ENCODE peak calls at places on chromosomes 5 and 9, in four cellular contexts. K is IMR-90, P is H9, Y is mesendoderm. T is an unnamed sample.

GRCh38 chr5:132767150-132767549 is 9.9 kb downstream of the SEPTIN8 start:
- DNase-seq in K (no peak), P (no peak), Y (no peak), T (no peak)

GRCh38 chr5:104967806-104968205 is 1405.2 kb upstream of the NUDT12 start:
- DNase-seq in P (no peak), K (no peak), Y (no peak), T (no peak)

GRCh38 chr5:150122158-150122510 is 33.5 kb downstream of the PDGFRB start:
- DNase-seq in K (no peak), P (peak; percentile 62), Y (no peak), T (no peak)

GRCh38 chr5:75320341-75320740 is 16.7 kb upstream of the HMGCR start:
- DNase-seq in K (no peak), P (no peak), Y (no peak), T (no peak)

GRCh38 chr9:110105107-110105506 is 102.9 kb downstream of the C9orf152 start:
- DNase-seq in P (no peak), Y (no peak), K (peak; percentile 90), T (no peak)

GRCh38 chr5:36276864-36277263 is 24.8 kb downstream of the RANBP3L start:
- DNase-seq in P (no peak), K (no peak), Y (no peak), T (no peak)

GRCh38 chr9:92986175-92987110 is 39.1 kb downstream of the FGD3 start:
- DNase-seq in P (no peak), Y (peak; percentile 52), K (no peak), T (no peak)

GRCh38 chr9:94937214-94937903 is 210.9 kb downstream of the AOPEP start:
- DNase-seq in P (no peak), K (peak; percentile 98), Y (peak; percentile 73), T (no peak)

GRCh38 chr9:4812872-4813271 is 20.1 kb downstream of the RCL1 start:
- DNase-seq in K (no peak), P (no peak), Y (no peak), T (no peak)

GRCh38 chr9:78030553-78031270 is 899 bp downstream of the GNAQ start:
- DNase-seq in Y (peak; percentile 79), K (peak; percentile 21), P (peak; percentile 58), T (peak; percentile 61)

GRCh38 chr5:171647900-171648253 is 137.7 kb upstream of the SMIM23 start:
- DNase-seq in Y (no peak), P (no peak), K (peak; percentile 17), T (no peak)

GRCh38 chr5:1511651-1512540 is 11.9 kb downstream of the LPCAT1 start:
- DNase-seq in K (peak; percentile 55), P (peak; percentile 48), Y (peak; percentile 45), T (no peak)

GRCh38 chr5:172669808-172670402 is 28.8 kb downstream of the NEURL1B start:
- DNase-seq in K (no peak), P (no peak), Y (no peak), T (no peak)

GRCh38 chr5:23631283-23632045 is 124.1 kb downstream of the PRDM9 start:
- DNase-seq in K (peak; percentile 1), P (no peak), Y (no peak), T (no peak)

GRCh38 chr5:76855961-76856360 is 6.1 kb downstream of the S100Z start:
- DNase-seq in K (no peak), Y (no peak), P (no peak), T (no peak)

GRCh38 chr5:143968071-143968878 is 156.3 kb downstream of the HMHB1 start:
- DNase-seq in K (peak; percentile 78), P (no peak), Y (peak; percentile 76), T (peak; percentile 23)

GRCh38 chr9:14107977-14108376 is 206.0 kb downstream of the NFIB start:
- DNase-seq in K (no peak), P (no peak), Y (peak; percentile 73), T (no peak)

GRCh38 chr9:126233175-126233574 is 93.5 kb upstream of the MVB12B start:
- DNase-seq in Y (no peak), P (no peak), K (no peak), T (no peak)

GRCh38 chr5:10564838-10565784 is 1.2 kb downstream of the ANKRD33B start:
- DNase-seq in K (no peak), P (no peak), Y (peak; percentile 34), T (no peak)

GRCh38 chr9:105661011-105661410 is 1.2 kb upstream of the TAL2 start:
- DNase-seq in P (no peak), K (no peak), Y (peak; percentile 80), T (no peak)

GRCh38 chr9:119050281-119050680 is 319.0 kb downstream of the BRINP1 start:
- DNase-seq in P (no peak), Y (no peak), K (no peak), T (no peak)

GRCh38 chr5:136249678-136250266 is 56.8 kb upstream of the SMIM32 start:
- DNase-seq in Y (peak; percentile 71), P (peak; percentile 66), K (peak; percentile 70), T (peak; percentile 54)

GRCh38 chr9:34963577-34963976 is 5.5 kb downstream of the PHF24 start:
- DNase-seq in Y (no peak), P (no peak), K (no peak), T (no peak)

GRCh38 chr5:50575745-50576144 is 90.7 kb upstream of the PARP8 start:
- DNase-seq in K (no peak), Y (no peak), P (no peak), T (no peak)

GRCh38 chr5:142246263-142246662 is 78.6 kb downstream of the SPRY4 start:
- DNase-seq in Y (peak; percentile 59), P (no peak), K (peak; percentile 52), T (no peak)

GRCh38 chr5:137566118-137566541 is 67.0 kb upstream of the SPOCK1 start:
- DNase-seq in P (no peak), K (peak; percentile 7), Y (no peak), T (no peak)

GRCh38 chr5:141356950-141357349 is 2.1 kb downstream of the PCDHGA4 start:
- DNase-seq in Y (no peak), P (no peak), K (no peak), T (no peak)

GRCh38 chr5:56815657-56816545 is 552 bp downstream of the MAP3K1 start:
- DNase-seq in Y (peak; percentile 43), K (peak; percentile 32), P (peak; percentile 49), T (peak; percentile 43)

DNA sequence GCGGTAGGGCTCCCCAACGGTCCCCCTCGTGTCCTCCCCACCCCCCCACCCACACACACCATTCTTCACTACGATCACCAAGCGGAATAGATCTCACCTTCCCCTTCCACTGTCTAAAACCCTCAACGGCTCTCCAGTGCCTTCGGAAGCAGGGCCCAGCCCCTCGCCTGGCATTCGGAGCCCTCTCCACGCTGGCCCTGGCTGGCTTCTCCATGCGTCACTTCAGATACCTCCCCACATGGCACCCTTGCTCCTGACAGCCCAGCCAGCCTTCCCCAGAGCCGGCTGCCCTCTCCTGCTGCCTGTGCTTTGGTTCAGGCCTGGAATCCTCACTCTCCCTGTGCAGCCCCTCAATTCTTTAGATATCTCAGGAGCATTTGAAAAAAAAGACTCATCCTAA is 126.6 kb downstream of the ZNF354C start:
- DNase-seq in P (no peak), K (no peak), Y (no peak), T (no peak)
- H3K18ac ChIP-seq in P (no peak overlapping the region), K (no peak overlapping the region), Y (no peak overlapping the region), T (peak overlapping the region; percentile 60)

GRCh38 chr5:16615737-16616535 is 861 bp downstream of the RETREG1 start:
- DNase-seq in Y (no peak), P (peak; percentile 32), K (no peak), T (no peak)
- H3K27me3 ChIP-seq in Y (peaks cover 10% of the 10 kb centered on the region), P (peaks cover 9% of the 10 kb centered on the region), K (peaks cover 51% of the 10 kb centered on the region), T (peaks cover 67% of the 10 kb centered on the region)

GRCh38 chr9:33161011-33161588 is 6.0 kb downstream of the B4GALT1 start:
- DNase-seq in Y (peak; percentile 88), P (no peak), K (peak; percentile 98), T (peak; percentile 40)
- H3K18ac ChIP-seq in Y (peak overlapping the region; percentile 3), P (no peak overlapping the region), K (peak overlapping the region; percentile 59), T (peak overlapping the region; percentile 79)

DNA sequence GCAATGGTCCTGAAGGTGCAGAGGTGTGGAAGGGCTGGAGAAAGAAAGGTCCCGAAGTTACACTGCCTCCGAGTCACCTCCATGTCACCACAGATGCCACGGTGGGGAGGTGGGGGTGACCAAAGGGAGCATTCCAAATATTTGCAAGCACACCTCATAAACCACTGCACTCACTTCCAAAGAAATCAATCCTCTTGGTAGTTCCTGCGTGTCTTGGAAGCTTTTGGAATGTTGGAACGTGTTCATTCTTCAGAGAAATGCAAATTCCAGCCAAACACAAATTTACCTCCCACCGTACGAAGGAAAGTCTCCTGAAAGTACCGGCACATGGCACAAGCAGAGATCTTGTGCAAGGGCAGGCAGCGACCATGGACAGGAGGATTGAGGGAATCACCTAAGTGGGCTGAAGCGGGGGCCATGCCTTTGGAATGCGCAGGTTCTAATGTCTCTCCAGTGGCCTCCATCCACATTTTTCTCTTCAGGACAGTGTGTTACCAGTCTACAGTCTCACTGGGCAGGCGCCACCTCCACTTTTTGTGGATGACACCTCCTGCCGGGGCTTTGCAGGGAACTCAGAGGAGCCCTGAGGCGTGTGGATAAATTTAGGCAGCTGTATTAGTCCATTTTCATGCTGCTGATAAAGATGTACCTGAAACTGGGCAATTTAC is 54.0 kb downstream of the NSUN2 start:
- DNase-seq in K (no peak), P (no peak), Y (no peak), T (no peak)
- H3K27me3 ChIP-seq in K (peaks cover 31% of the 10 kb centered on the region), P (peaks cover 5% of the 10 kb centered on the region), Y (peaks cover 4% of the 10 kb centered on the region), T (peaks cover 51% of the 10 kb centered on the region)

GRCh38 chr9:88732128-88732527 is 197.2 kb downstream of the NXNL2 start:
- DNase-seq in P (no peak), Y (no peak), K (peak; percentile 70), T (no peak)
- H3K18ac ChIP-seq in P (no peak overlapping the region), Y (no peak overlapping the region), K (peak overlapping the region; percentile 97), T (no peak overlapping the region)

T was measured in neuronal stem cell.